ENCODE peak calls at places on chromosomes 7 and 10, in six cellular contexts. One of them, this sample, is unnamed.

GRCh38 chr10:48946891-48947500 is 7.4 kb upstream of the LRRC18 start:
- DNase-seq in Peyer's patch: no peak
- DNase-seq in neural crest cell: no peak
- DNase-seq in RCC 7860: no peak
- DNase-seq in aorta: no peak
- DNase-seq in T-helper 1 cell: no peak
- DNase-seq in this sample: no peak

GRCh38 chr7:158274996-158275395 is 312.6 kb downstream of the PTPRN2 start:
- DNase-seq in Peyer's patch: no peak
- DNase-seq in neural crest cell: no peak
- DNase-seq in RCC 7860: no peak
- DNase-seq in aorta: peak
- DNase-seq in T-helper 1 cell: no peak
- DNase-seq in this sample: no peak

GRCh38 chr7:106563466-106564150 is 97.3 kb downstream of the CCDC71L start:
- DNase-seq in Peyer's patch: no peak
- DNase-seq in neural crest cell: no peak
- DNase-seq in RCC 7860: no peak
- DNase-seq in aorta: no peak
- DNase-seq in T-helper 1 cell: no peak
- DNase-seq in this sample: no peak

GRCh38 chr7:154699421-154699820 is 303.5 kb downstream of the PAXIP1 start:
- DNase-seq in Peyer's patch: no peak
- DNase-seq in neural crest cell: no peak
- DNase-seq in RCC 7860: peak
- DNase-seq in aorta: no peak
- DNase-seq in T-helper 1 cell: no peak
- DNase-seq in this sample: no peak

GRCh38 chr7:126040114-126041045 is 1110.8 kb upstream of the POT1 start:
- DNase-seq in Peyer's patch: no peak
- DNase-seq in neural crest cell: no peak
- DNase-seq in RCC 7860: no peak
- DNase-seq in aorta: peak
- DNase-seq in T-helper 1 cell: no peak
- DNase-seq in this sample: no peak

GRCh38 chr7:121366852-121367431 is 29.2 kb downstream of the FAM3C start:
- DNase-seq in Peyer's patch: no peak
- DNase-seq in neural crest cell: peak
- DNase-seq in RCC 7860: peak
- DNase-seq in aorta: no peak
- DNase-seq in T-helper 1 cell: peak
- DNase-seq in this sample: no peak

GRCh38 chr10:133114251-133114650 is 26.5 kb downstream of the ADGRA1 start:
- DNase-seq in Peyer's patch: no peak
- DNase-seq in neural crest cell: no peak
- DNase-seq in RCC 7860: no peak
- DNase-seq in aorta: no peak
- DNase-seq in T-helper 1 cell: no peak
- DNase-seq in this sample: no peak

GRCh38 chr7:132430863-132431822 is 145.1 kb downstream of the PLXNA4 start:
- DNase-seq in Peyer's patch: peak
- DNase-seq in neural crest cell: no peak
- DNase-seq in RCC 7860: peak
- DNase-seq in aorta: peak
- DNase-seq in T-helper 1 cell: peak
- DNase-seq in this sample: peak

GRCh38 chr7:130822642-130823041 is 88.6 kb upstream of the KLF14 start:
- DNase-seq in Peyer's patch: no peak
- DNase-seq in neural crest cell: no peak
- DNase-seq in RCC 7860: no peak
- DNase-seq in aorta: no peak
- DNase-seq in T-helper 1 cell: no peak
- DNase-seq in this sample: no peak

GRCh38 chr7:522071-522937 is 2.7 kb upstream of the PDGFA start:
- DNase-seq in Peyer's patch: peak
- DNase-seq in neural crest cell: no peak
- DNase-seq in RCC 7860: no peak
- DNase-seq in aorta: no peak
- DNase-seq in T-helper 1 cell: peak
- DNase-seq in this sample: peak

GRCh38 chr7:140909476-140910161 is 15.1 kb downstream of the BRAF start:
- DNase-seq in Peyer's patch: no peak
- DNase-seq in neural crest cell: no peak
- DNase-seq in RCC 7860: no peak
- DNase-seq in aorta: no peak
- DNase-seq in T-helper 1 cell: no peak
- DNase-seq in this sample: no peak

GRCh38 chr10:88181902-88182671 is 318.7 kb downstream of the PTEN start:
- DNase-seq in Peyer's patch: no peak
- DNase-seq in neural crest cell: no peak
- DNase-seq in RCC 7860: no peak
- DNase-seq in aorta: no peak
- DNase-seq in T-helper 1 cell: no peak
- DNase-seq in this sample: no peak

GRCh38 chr7:130154501-130155317 is 50.5 kb downstream of the TMEM209 start:
- DNase-seq in Peyer's patch: no peak
- DNase-seq in neural crest cell: no peak
- DNase-seq in RCC 7860: no peak
- DNase-seq in aorta: no peak
- DNase-seq in T-helper 1 cell: no peak
- DNase-seq in this sample: peak

GRCh38 chr7:20330176-20330796 is 414 bp upstream of the ITGB8 start:
- DNase-seq in Peyer's patch: peak
- DNase-seq in neural crest cell: peak
- DNase-seq in RCC 7860: peak
- DNase-seq in aorta: peak
- DNase-seq in T-helper 1 cell: peak
- DNase-seq in this sample: peak

This sample was measured in colonic mucosa.